ENCODE peak calls at places on chromosome 7, in ten cellular contexts. K, V, G, J, R, W, U, M, X and I are unnamed samples.
A peak's percentile ranks its signal among the peaks of the same experiment; 100 is the strongest.

GRCh38 chr7:24466109-24466768 is 107.0 kb upstream of the PALS2 start:
- DNase-seq in R (no peak), X (no peak), K (no peak), V (no peak), W (no peak), M (no peak), J (no peak), G (no peak), U (no peak), I (no peak)

GRCh38 chr7:123498651-123499050 is 35.7 kb downstream of the IQUB start:
- DNase-seq in J (no peak), V (no peak), G (no peak), K (no peak), W (no peak), M (no peak), X (no peak), U (no peak), R (no peak), I (no peak)

GRCh38 chr7:13262929-13263530 is 575.6 kb downstream of the ARL4A start:
- DNase-seq in U (peak; percentile 68), G (no peak), X (peak; percentile 19), K (no peak), J (no peak), V (peak; percentile 84), R (peak; percentile 27), W (no peak), M (peak; percentile 31), I (no peak)

GRCh38 chr7:66627151-66627681 is 1.5 kb upstream of the KCTD7 start:
- DNase-seq in U (no peak), R (no peak), K (no peak), V (no peak), W (no peak), G (no peak), X (no peak), J (no peak), M (no peak), I (no peak)

GRCh38 chr7:56115852-56116538 is at the start of gene NUPR2:
- DNase-seq in K (no peak), U (no peak), V (no peak), R (no peak), J (no peak), X (no peak), G (no peak), M (no peak), W (no peak), I (no peak)

GRCh38 chr7:112211348-112211907 is 4.9 kb downstream of the ZNF277 start:
- DNase-seq in M (no peak), U (no peak), V (peak; percentile 59), J (no peak), R (no peak), G (no peak), X (no peak), W (no peak), K (no peak), I (no peak)

GRCh38 chr7:134891262-134892001 is 94.9 kb upstream of the AGBL3 start:
- DNase-seq in J (no peak), M (peak; percentile 59), X (peak; percentile 67), U (peak; percentile 84), W (peak; percentile 72), G (peak; percentile 86), V (peak; percentile 90), R (no peak), K (no peak), I (no peak)

GRCh38 chr7:140610204-140611165 is 30.1 kb downstream of the DENND2A start:
- DNase-seq in R (no peak), U (peak; percentile 31), M (no peak), K (no peak), X (no peak), J (no peak), V (no peak), G (no peak), W (peak; percentile 37), I (no peak)